ENCODE peak calls at places on chromosomes 2 and 18, in seven cellular contexts. X is upper lobe of right lung; J is Panc1; S is CD8-positive, alpha-beta T cell; V is IMR-90; K is H9; D is Karpas-422. B is an unnamed sample. For H3K9me3, the result is how much of the 10 kb centered on the place peaks cover.

GRCh38 chr2:127562930-127563329 is 27.4 kb downstream of the MYO7B start:
- DNase-seq in X (no peak), J (no peak), S (no peak), V (no peak), K (no peak), D (no peak), B (no peak)

GRCh38 chr18:8771930-8772329 is 66.6 kb downstream of the MTCL1 start:
- DNase-seq in X (no peak), J (no peak), S (no peak), V (no peak), K (no peak), D (no peak), B (no peak)

GRCh38 chr2:158477202-158477601 is 20.4 kb downstream of the PKP4 start:
- DNase-seq in X (no peak), J (no peak), S (no peak), V (no peak), K (no peak), D (no peak), B (no peak)

GRCh38 chr2:11833601-11834000 is 87.2 kb downstream of the LPIN1 start:
- DNase-seq in X (no peak), J (no peak), S (no peak), V (peak), K (no peak), D (peak), B (no peak)

GRCh38 chr2:240285725-240286124 is 145.3 kb upstream of the OTOS start:
- DNase-seq in X (no peak), J (no peak), S (no peak), V (no peak), K (no peak), D (no peak), B (no peak)

GRCh38 chr18:79796531-79797390 is 977 bp upstream of the KCNG2 start:
- DNase-seq in X (peak), J (no peak), S (no peak), V (no peak), K (no peak), D (no peak), B (no peak)

GRCh38 chr2:226578879-226579278 is 220.7 kb downstream of the IRS1 start:
- DNase-seq in X (no peak), J (no peak), S (no peak), V (peak), K (no peak), D (no peak), B (no peak)

GRCh38 chr2:30402441-30403182 is 44.4 kb upstream of the LCLAT1 start:
- DNase-seq in X (no peak), J (no peak), S (no peak), V (no peak), K (no peak), D (no peak), B (no peak)

GRCh38 chr2:32064021-32064678 is 794 bp downstream of the SPAST start:
- DNase-seq in X (no peak), J (no peak), S (peak), V (no peak), K (peak), D (peak), B (peak)

DNA sequence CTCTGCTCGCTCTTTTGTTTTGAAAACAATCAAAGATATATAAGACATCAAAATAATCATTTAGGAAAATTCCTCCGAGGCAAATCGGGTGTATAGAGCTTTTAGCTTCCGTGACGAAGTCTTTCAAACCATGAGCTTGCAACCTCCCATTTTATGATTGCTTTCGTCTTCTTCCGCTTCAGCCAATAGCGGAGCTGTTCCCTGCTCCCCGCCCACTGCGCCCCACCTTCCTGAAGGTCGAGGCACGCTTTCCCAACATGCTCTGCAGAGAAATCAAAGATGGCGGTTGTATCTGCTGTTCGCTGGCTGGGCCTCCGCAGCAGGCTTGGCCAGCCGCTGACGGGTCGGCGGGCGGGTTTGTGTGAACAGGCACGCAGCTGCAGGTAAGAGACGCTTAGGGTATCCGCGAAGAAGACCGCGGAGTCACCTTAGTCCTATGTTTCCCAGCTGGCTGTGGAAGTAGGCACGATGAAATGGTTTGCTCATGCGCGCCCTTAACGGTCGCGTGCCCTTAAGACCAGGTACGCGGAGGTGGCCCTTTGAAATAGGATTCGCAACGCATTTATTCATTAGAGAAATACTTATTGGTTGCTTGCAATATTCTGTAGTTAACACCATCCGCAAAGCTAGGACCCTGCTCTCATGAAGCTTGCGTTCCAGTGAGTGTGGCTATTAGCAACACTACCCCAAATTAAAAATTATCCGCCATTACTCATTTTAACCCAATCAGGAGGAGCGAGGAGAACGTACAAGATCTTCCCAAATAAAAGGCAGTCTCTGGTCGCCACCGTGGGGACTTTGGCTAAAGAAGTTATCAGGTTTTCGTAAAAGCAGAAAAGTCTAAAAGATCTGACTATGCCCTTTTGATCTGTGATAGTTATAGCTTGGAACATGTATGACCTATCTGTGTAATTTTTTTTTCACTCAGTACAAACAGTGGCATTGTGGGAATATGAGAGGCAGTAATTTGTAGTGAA is at the start of gene PTCD3:
- DNase-seq in X (peak), J (peak), S (peak), V (peak), K (peak), D (peak), B (peak)
- H3K27ac ChIP-seq in X (peak), J (peak), S (peak), V (peak), K (peak), D (peak), B (peak)

GRCh38 chr2:88127638-88127887 is 299 bp downstream of the FABP1 start:
- DNase-seq in X (no peak), J (no peak), S (no peak), V (no peak), K (no peak), D (no peak), B (peak)

GRCh38 chr2:88126772-88127637 is 857 bp downstream of the FABP1 start:
- DNase-seq in X (no peak), J (no peak), S (no peak), V (no peak), K (no peak), D (no peak), B (peak)

GRCh38 chr2:88125344-88125923 is 2.4 kb downstream of the FABP1 start:
- DNase-seq in X (no peak), J (no peak), S (no peak), V (no peak), K (no peak), D (no peak), B (peak)

GRCh38 chr2:88123975-88124917 is 3.6 kb downstream of the FABP1 start:
- DNase-seq in X (no peak), J (no peak), S (no peak), V (no peak), K (no peak), D (no peak), B (peak)

DNA sequence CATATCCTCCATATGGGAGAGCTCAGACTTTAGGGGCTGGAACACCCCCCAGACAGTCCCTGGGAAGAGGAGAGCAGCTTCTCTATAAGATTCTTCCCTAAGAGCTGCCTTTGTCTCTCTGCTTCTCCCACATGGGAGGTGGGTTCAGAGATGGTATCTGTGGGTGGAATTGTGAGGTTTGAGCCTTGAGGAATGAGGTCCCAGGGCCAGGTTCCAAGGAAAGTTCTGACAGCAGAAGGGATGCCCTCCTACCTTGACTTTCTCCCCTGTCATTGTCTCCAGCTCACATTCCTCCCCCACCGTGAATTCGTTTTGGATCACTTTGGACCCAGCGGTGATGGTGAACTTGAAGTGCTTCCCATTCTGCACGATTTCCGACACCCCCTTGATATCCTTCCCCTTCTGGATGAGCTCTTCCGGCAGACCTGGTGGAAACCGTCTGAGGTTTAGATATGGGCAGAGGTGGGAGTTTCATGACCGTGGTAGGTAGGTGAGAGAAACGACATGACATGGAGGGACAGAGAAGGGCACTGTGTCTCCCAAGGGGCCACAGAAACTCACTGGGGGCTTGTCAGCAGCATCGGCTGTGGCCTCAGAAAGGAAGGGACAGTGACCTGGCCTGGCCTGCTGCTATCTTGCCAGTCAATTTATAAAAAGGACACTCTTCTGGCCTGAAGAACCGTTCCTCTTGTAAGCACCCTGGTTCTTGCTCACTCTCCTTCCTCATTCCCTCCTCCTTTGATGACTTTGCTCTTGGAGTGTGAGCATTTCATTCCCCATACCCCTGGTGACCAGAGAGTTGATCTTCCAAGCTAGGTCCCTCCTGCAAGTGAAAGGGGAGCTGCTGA is 1.7 kb downstream of the FABP1 start:
- DNase-seq in X (no peak), J (no peak), S (no peak), V (no peak), K (no peak), D (no peak), B (peak)
- H3K9me3 ChIP-seq in X (under half), J (under half), S (under half), V (under half), K (under half), D (under half), B (under half)

GRCh38 chr2:134120718-134121630 is 132.9 kb upstream of the MGAT5 start:
- DNase-seq in X (peak), J (no peak), S (peak), V (peak), K (peak), D (peak), B (peak)
- H3K27ac ChIP-seq in X (peak), J (peak), S (peak), V (peak), K (no peak), D (no peak), B (peak)

GRCh38 chr2:72926368-72926767 is 9.0 kb downstream of the EMX1 start:
- DNase-seq in X (no peak), J (no peak), S (no peak), V (no peak), K (peak), D (no peak), B (no peak)

GRCh38 chr2:72929010-72929409 is 11.7 kb downstream of the EMX1 start:
- DNase-seq in X (no peak), J (no peak), S (no peak), V (no peak), K (no peak), D (no peak), B (no peak)

GRCh38 chr2:72927619-72928537 is 10.6 kb downstream of the EMX1 start:
- DNase-seq in X (no peak), J (no peak), S (no peak), V (no peak), K (peak), D (no peak), B (peak)

GRCh38 chr2:72925328-72925943 is 8.1 kb downstream of the EMX1 start:
- DNase-seq in X (no peak), J (no peak), S (peak), V (no peak), K (peak), D (no peak), B (no peak)

GRCh38 chr2:72927066-72927465 is 9.7 kb downstream of the EMX1 start:
- DNase-seq in X (no peak), J (no peak), S (no peak), V (no peak), K (no peak), D (no peak), B (no peak)
- H3K9me3 ChIP-seq in X (under half), J (under half), S (under half), V (under half), K (under half), D (under half), B (under half)

GRCh38 chr18:56570971-56571370 is 67.4 kb downstream of the TXNL1 start:
- DNase-seq in X (no peak), J (no peak), S (no peak), V (no peak), K (no peak), D (no peak), B (no peak)
- H3K27ac ChIP-seq in X (no peak), J (no peak), S (no peak), V (no peak), K (no peak), D (no peak), B (no peak)